ENCODE peak calls at places on chromosomes 11 and 22, in six cellular contexts. A, C, T, R, O and B are unnamed samples.

GRCh38 chr11:69654660-69655478 is 13.9 kb downstream of the CCND1 start:
- DNase-seq in A (no peak), C (no peak), T (peak), R (peak), O (peak), B (no peak)

GRCh38 chr22:24521791-24522245 is 26.7 kb downstream of the UPB1 start:
- DNase-seq in A (no peak), C (no peak), T (no peak), R (peak), O (peak), B (peak)

GRCh38 chr11:95487391-95487790 is 256.4 kb upstream of the SESN3 start:
- DNase-seq in A (no peak), C (no peak), T (no peak), R (no peak), O (no peak), B (no peak)

GRCh38 chr11:13277719-13278619 is at the start of gene BMAL1:
- DNase-seq in A (no peak), C (peak), T (peak), R (no peak), O (peak), B (peak)

GRCh38 chr11:112292785-112293407 is 32.2 kb upstream of the PLET1 start:
- DNase-seq in A (peak), C (no peak), T (peak), R (peak), O (no peak), B (no peak)

GRCh38 chr22:25120093-25120561 is 79.5 kb upstream of the CRYBB3 start:
- DNase-seq in A (no peak), C (no peak), T (peak), R (peak), O (peak), B (peak)

GRCh38 chr11:62418136-62418535 is 697 bp upstream of the SCGB1A1 start:
- DNase-seq in A (no peak), C (no peak), T (no peak), R (no peak), O (no peak), B (no peak)

GRCh38 chr22:42792909-42793847 is 63.9 kb downstream of the ARFGAP3 start:
- DNase-seq in A (no peak), C (no peak), T (peak), R (no peak), O (no peak), B (no peak)

GRCh38 chr22:49243965-49244364 is 583.7 kb downstream of the BRD1 start:
- DNase-seq in A (no peak), C (no peak), T (no peak), R (no peak), O (no peak), B (peak)

GRCh38 chr22:38694945-38695344 is 5.8 kb downstream of the JOSD1 start:
- DNase-seq in A (no peak), C (no peak), T (no peak), R (no peak), O (no peak), B (no peak)

GRCh38 chr22:30327864-30328345 is 1.2 kb upstream of the TBC1D10A start:
- DNase-seq in A (no peak), C (no peak), T (no peak), R (peak), O (peak), B (no peak)

GRCh38 chr22:44928064-44928463 is 81.7 kb downstream of the PHF21B start:
- DNase-seq in A (no peak), C (no peak), T (no peak), R (no peak), O (no peak), B (no peak)

GRCh38 chr11:1049071-1049405 is 12.5 kb upstream of the MUC6 start:
- DNase-seq in A (no peak), C (no peak), T (no peak), R (no peak), O (no peak), B (no peak)

GRCh38 chr11:17890333-17890732 is 122.5 kb downstream of the SERGEF start:
- DNase-seq in A (no peak), C (no peak), T (no peak), R (peak), O (no peak), B (no peak)

GRCh38 chr22:38570841-38571364 is 920 bp upstream of the DMC1 start:
- DNase-seq in A (peak), C (peak), T (peak), R (peak), O (peak), B (peak)

GRCh38 chr11:116348226-116348625 is 424.6 kb downstream of the BUD13 start:
- DNase-seq in A (no peak), C (no peak), T (peak), R (no peak), O (no peak), B (no peak)

GRCh38 chr22:39674536-39674935 is 104.0 kb downstream of the CACNA1I start:
- DNase-seq in A (no peak), C (no peak), T (no peak), R (peak), O (no peak), B (no peak)

GRCh38 chr22:19016081-19016480 is 80.0 kb upstream of the PRODH start:
- DNase-seq in A (no peak), C (no peak), T (no peak), R (no peak), O (no peak), B (no peak)

GRCh38 chr11:73649206-73649605 is 2.8 kb downstream of the PLEKHB1 start:
- DNase-seq in A (no peak), C (no peak), T (no peak), R (no peak), O (no peak), B (no peak)

GRCh38 chr11:42253156-42253555 is 793.7 kb upstream of the LRRC4C start:
- DNase-seq in A (no peak), C (no peak), T (no peak), R (no peak), O (no peak), B (no peak)

GRCh38 chr22:48741540-48741939 is 1086.1 kb downstream of the BRD1 start:
- DNase-seq in A (no peak), C (no peak), T (no peak), R (no peak), O (no peak), B (no peak)

GRCh38 chr11:127252321-127252720 is 251.8 kb upstream of the KIRREL3 start:
- DNase-seq in A (no peak), C (no peak), T (no peak), R (no peak), O (no peak), B (no peak)

GRCh38 chr22:34160117-34160758 is 240.0 kb upstream of the LARGE1 start:
- DNase-seq in A (no peak), C (no peak), T (no peak), R (no peak), O (no peak), B (no peak)

GRCh38 chr11:92451081-92451480 is 226.5 kb downstream of the FAT3 start:
- DNase-seq in A (no peak), C (no peak), T (no peak), R (no peak), O (no peak), B (no peak)

GRCh38 chr11:134425816-134426536 is 13.9 kb upstream of the B3GAT1 start:
- DNase-seq in A (no peak), C (no peak), T (no peak), R (no peak), O (no peak), B (no peak)

GRCh38 chr11:66878554-66878953 is 21.7 kb downstream of the LRFN4 start:
- DNase-seq in A (no peak), C (no peak), T (no peak), R (no peak), O (no peak), B (no peak)

GRCh38 chr11:45094958-45095690 is 51.3 kb upstream of the PRDM11 start:
- DNase-seq in A (no peak), C (no peak), T (no peak), R (no peak), O (peak), B (no peak)

GRCh38 chr11:9719949-9720646 is 56.2 kb downstream of the SWAP70 start:
- DNase-seq in A (peak), C (no peak), T (no peak), R (peak), O (no peak), B (no peak)

GRCh38 chr22:38758276-38758945 is 2.6 kb upstream of the SUN2 start:
- DNase-seq in A (no peak), C (no peak), T (no peak), R (no peak), O (no peak), B (no peak)

GRCh38 chr11:107741044-107741823 is 29.4 kb upstream of the SLN start:
- DNase-seq in A (peak), C (no peak), T (no peak), R (peak), O (no peak), B (no peak)